ENCODE peak calls at places on chromosomes 13 and 19, in eight cellular contexts. N is EH; V is activated CD4-positive, alpha-beta T cell treated with anti-CD3 and anti-CD28 coated beads, Interleukin-2, amount 10 ng/mL, durations not matched to agents 7 days and 5 days; P is dermis microvascular lymphatic vessel endothelial cell; F is aorta; U is GM04504; L is T-helper 9 cell; O is mucosa of gallbladder. C is an unnamed sample.

GRCh38 chr19:28884786-28885476 is 328.0 kb downstream of the UQCRFS1 start:
- DNase-seq in F (no peak), V (no peak), O (no peak), N (no peak), U (no peak), P (no peak), L (no peak), C (no peak)

GRCh38 chr13:26785845-26786630 is 25.5 kb upstream of the GPR12 start:
- DNase-seq in P (no peak), V (peak; percentile 61), L (peak; percentile 25), F (peak; percentile 76), O (no peak), N (peak; percentile 54), U (no peak), C (peak; percentile 15)

GRCh38 chr13:40317980-40318327 is 348.5 kb downstream of the FOXO1 start:
- DNase-seq in V (peak; percentile 18), P (no peak), U (no peak), O (no peak), L (no peak), N (no peak), F (no peak), C (no peak)

GRCh38 chr19:46225558-46226004 is 4.0 kb upstream of the IGFL1 start:
- DNase-seq in F (no peak), U (no peak), N (peak; percentile 27), V (peak; percentile 9), P (no peak), O (no peak), L (no peak), C (no peak)

GRCh38 chr19:468587-469256 is 7.9 kb upstream of the SHC2 start:
- DNase-seq in L (no peak), V (no peak), O (no peak), N (no peak), P (no peak), F (no peak), U (no peak), C (no peak)

GRCh38 chr13:55199132-55199531 is 1941.6 kb upstream of the PRR20A start:
- DNase-seq in N (no peak), V (no peak), U (no peak), F (no peak), O (no peak), L (no peak), P (no peak), C (no peak)

GRCh38 chr13:51292000-51292550 is 47.4 kb upstream of the SERPINE3 start:
- DNase-seq in N (peak; percentile 40), P (no peak), O (no peak), V (no peak), F (no peak), L (no peak), U (no peak), C (no peak)

GRCh38 chr19:51259348-51260245 is 8.7 kb downstream of the SIGLECL1 start:
- DNase-seq in P (peak; percentile 45), U (no peak), V (peak; percentile 64), L (no peak), F (no peak), O (peak; percentile 27), N (no peak), C (peak; percentile 30)

GRCh38 chr13:80371840-80372509 is 31.0 kb upstream of the SPRY2 start:
- DNase-seq in U (no peak), P (no peak), L (no peak), F (no peak), V (no peak), O (no peak), N (no peak), C (no peak)

GRCh38 chr19:35266149-35266903 is 2.4 kb upstream of the USF2 start:
- DNase-seq in F (peak; percentile 69), L (no peak), O (no peak), V (no peak), U (no peak), P (no peak), N (no peak), C (peak; percentile 28)

GRCh38 chr19:1655131-1655981 is 2.9 kb upstream of the TCF3 start:
- DNase-seq in L (no peak), U (no peak), N (no peak), O (no peak), F (no peak), P (no peak), V (no peak), C (no peak)

C was measured in adrenal gland.